ENCODE peak calls at places on chromosome 19, in seven cellular contexts. H is H1, V is IMR-90, G is H9, Y is neuronal stem cell, I is mesenchymal stem cell, N is mesendoderm. X is an unnamed sample.

GRCh38 chr19:8609210-8610040 is 1.1 kb downstream of the ADAMTS10 start:
- DNase-seq in V (peak), Y (peak), N (peak), G (peak), H (peak), I (peak), X (no peak)

GRCh38 chr19:11370744-11371143 is 3.7 kb upstream of the SWSAP1 start:
- DNase-seq in Y (no peak), N (no peak), I (no peak), V (no peak), G (no peak), H (no peak), X (peak)

GRCh38 chr19:9032136-9032626 is 22.0 kb upstream of the MUC16 start:
- DNase-seq in N (no peak), I (no peak), Y (no peak), H (no peak), V (no peak), G (no peak), X (no peak)

GRCh38 chr19:51690359-51691121 is 2.6 kb upstream of the SPACA6 start:
- DNase-seq in G (peak), V (peak), N (peak), Y (peak), H (peak), I (peak), X (peak)

GRCh38 chr19:2952953-2953481 is 8.2 kb upstream of the ZNF77 start:
- DNase-seq in I (no peak), N (no peak), G (no peak), Y (no peak), V (no peak), H (no peak), X (peak)

GRCh38 chr19:12867120-12868099 is 13.8 kb downstream of the DNASE2 start:
- DNase-seq in V (peak), G (peak), I (peak), H (peak), N (peak), Y (peak), X (peak)

GRCh38 chr19:5395541-5395940 is 54.9 kb upstream of the PTPRS start:
- DNase-seq in G (no peak), N (no peak), H (no peak), I (no peak), V (no peak), Y (no peak), X (no peak)

GRCh38 chr19:4130635-4131438 is 6.9 kb upstream of the MAP2K2 start:
- DNase-seq in V (peak), G (no peak), N (no peak), Y (no peak), I (peak), H (no peak), X (peak)

GRCh38 chr19:29715695-29716581 is 877 bp upstream of the C19orf12 start:
- DNase-seq in H (no peak), N (peak), V (no peak), Y (no peak), I (peak), G (no peak), X (peak)

GRCh38 chr19:21045028-21045427 is 24.6 kb downstream of the ZNF430 start:
- DNase-seq in V (no peak), Y (no peak), G (no peak), H (no peak), I (no peak), N (no peak), X (no peak)

GRCh38 chr19:4357095-4357797 is 13.9 kb downstream of the MPND start:
- DNase-seq in I (no peak), G (no peak), Y (no peak), V (no peak), H (no peak), N (no peak), X (no peak)

GRCh38 chr19:12126707-12127106 is 13.4 kb downstream of the ZNF20 start:
- DNase-seq in N (no peak), Y (no peak), H (peak), I (no peak), G (no peak), V (peak), X (peak)

GRCh38 chr19:56537442-56537841 is 1.3 kb upstream of the ZFP28 start:
- DNase-seq in G (no peak), N (no peak), H (no peak), Y (no peak), V (no peak), I (no peak), X (no peak)

GRCh38 chr19:36838784-36839324 is 667 bp upstream of the ZNF790 start:
- DNase-seq in N (no peak), I (no peak), G (no peak), V (peak), Y (no peak), H (no peak), X (no peak)

GRCh38 chr19:42076375-42076944 is 494 bp downstream of the ZNF574 start:
- DNase-seq in G (no peak), Y (no peak), N (no peak), I (no peak), V (no peak), H (no peak), X (no peak)

GRCh38 chr19:55581145-55581827 is 638 bp upstream of the ZNF579 start:
- DNase-seq in I (peak), H (peak), V (no peak), N (peak), Y (no peak), G (peak), X (peak)

GRCh38 chr19:48878219-48879024 is 6.2 kb downstream of the PPP1R15A start:
- DNase-seq in N (no peak), G (no peak), Y (no peak), V (peak), H (no peak), I (peak), X (peak)

DNA sequence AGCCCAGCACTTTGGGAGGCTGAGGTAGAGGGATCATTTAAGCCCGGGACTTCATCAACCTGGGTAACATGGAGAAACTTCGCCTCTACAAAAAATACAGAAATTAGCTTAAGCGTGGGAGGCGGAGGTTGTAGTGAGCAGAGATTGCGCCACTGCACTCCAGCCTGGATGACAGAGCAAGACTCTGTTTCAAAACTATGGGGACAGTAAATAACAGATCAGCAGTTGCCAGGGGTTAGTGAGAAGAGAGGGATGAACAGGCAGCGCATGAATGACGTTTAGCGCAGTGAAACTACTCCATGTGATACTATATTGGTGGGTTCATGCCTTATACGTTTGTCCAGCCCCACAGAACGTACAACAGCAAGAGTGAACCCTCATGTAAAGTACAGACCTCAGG is 7.1 kb upstream of the ICAM3 start:
- DNase-seq in Y (no peak), I (peak), H (no peak), G (no peak), N (no peak), V (peak), X (peak)
- H2BK120ac ChIP-seq in Y (no peak), I (no peak), H (no peak), G (no peak), N (no peak), V (no peak), X (no peak)

DNA sequence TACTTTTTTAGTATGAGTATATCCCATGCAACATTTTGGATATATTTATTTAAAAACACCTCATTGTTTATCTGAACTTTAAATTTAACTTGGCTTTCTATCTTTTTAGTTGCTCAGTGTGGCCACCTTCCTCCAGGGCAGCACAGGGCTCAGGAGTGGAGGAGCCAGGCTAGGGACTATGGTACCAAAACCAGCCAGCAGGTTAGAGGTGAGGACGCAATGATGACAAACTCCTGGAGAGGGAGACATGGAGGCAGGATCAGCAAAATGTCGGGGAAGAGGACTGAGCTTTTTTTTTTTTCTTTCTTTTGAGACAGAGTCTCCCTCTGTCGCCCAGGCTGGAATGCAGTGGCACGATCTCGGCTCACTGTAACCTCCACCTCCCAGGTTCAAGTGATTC is 29.6 kb upstream of the CALM3 start:
- DNase-seq in H (peak), V (no peak), Y (no peak), I (peak), G (peak), N (peak), X (peak)
- H2BK120ac ChIP-seq in H (no peak), V (no peak), Y (no peak), I (no peak), G (no peak), N (no peak), X (no peak)

GRCh38 chr19:33638167-33639033 is 16.6 kb downstream of the CHST8 start:
- DNase-seq in Y (no peak), I (no peak), G (peak), N (no peak), H (no peak), V (no peak), X (no peak)

GRCh38 chr19:33639034-33639681 is 17.4 kb downstream of the CHST8 start:
- DNase-seq in I (no peak), V (no peak), N (no peak), H (no peak), Y (no peak), G (peak), X (no peak)

GRCh38 chr19:33640773-33641172 is 19.0 kb downstream of the CHST8 start:
- DNase-seq in H (no peak), Y (no peak), V (no peak), I (no peak), G (peak), N (no peak), X (no peak)

GRCh38 chr19:33641956-33642498 is 20.3 kb downstream of the CHST8 start:
- DNase-seq in H (no peak), I (no peak), V (no peak), G (no peak), Y (no peak), N (no peak), X (no peak)

GRCh38 chr19:33641261-33641660 is 19.5 kb downstream of the CHST8 start:
- DNase-seq in N (no peak), G (no peak), H (no peak), V (no peak), Y (no peak), I (no peak), X (no peak)
- H2BK120ac ChIP-seq in N (no peak), G (no peak), H (no peak), V (no peak), Y (no peak), I (no peak), X (no peak)

GRCh38 chr19:17515408-17516149 is 4.1 kb downstream of the PGLS start:
- DNase-seq in N (no peak), Y (no peak), H (no peak), V (no peak), G (no peak), I (no peak), X (peak)
- H2BK120ac ChIP-seq in N (no peak), Y (no peak), H (no peak), V (no peak), G (no peak), I (no peak), X (no peak)

DNA sequence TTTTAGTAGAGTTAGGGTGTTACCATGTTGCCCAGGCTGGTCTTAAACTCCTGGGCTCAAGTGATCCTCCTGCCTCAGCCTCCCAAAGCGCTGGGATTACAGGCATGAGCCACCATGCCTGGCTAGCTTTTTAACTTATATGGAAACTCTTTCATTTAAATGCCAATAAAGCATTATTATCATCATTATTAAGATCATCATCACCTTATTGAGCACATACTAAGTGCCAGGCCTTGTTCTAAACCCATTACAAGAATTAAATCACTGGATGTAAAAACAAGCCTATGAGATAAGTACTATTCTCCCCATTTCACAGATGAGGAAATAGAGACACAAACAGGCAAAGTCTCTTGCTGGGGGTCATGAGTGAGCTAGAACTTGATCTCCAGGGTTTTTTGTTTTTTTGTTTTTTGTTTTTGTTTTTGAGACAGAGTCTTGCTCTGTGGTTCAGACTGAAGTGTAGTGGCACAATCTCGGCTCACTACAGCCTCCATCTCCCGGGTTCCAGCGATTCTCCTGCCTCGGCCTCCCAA is 1.3 kb downstream of the GMFG start:
- DNase-seq in G (no peak), V (no peak), Y (no peak), H (no peak), I (no peak), N (no peak), X (no peak)
- H2BK120ac ChIP-seq in G (no peak), V (no peak), Y (no peak), H (no peak), I (no peak), N (no peak), X (no peak)

GRCh38 chr19:40393894-40394815 is 4.2 kb upstream of the HIPK4 start:
- DNase-seq in Y (no peak), G (no peak), N (no peak), H (no peak), I (no peak), V (no peak), X (no peak)

GRCh38 chr19:40390084-40390742 is at the start of gene HIPK4:
- DNase-seq in G (no peak), V (no peak), Y (no peak), N (no peak), I (no peak), H (peak), X (no peak)

GRCh38 chr19:40394816-40395210 is 4.8 kb upstream of the HIPK4 start:
- DNase-seq in I (no peak), Y (no peak), H (no peak), G (no peak), N (no peak), V (no peak), X (no peak)

GRCh38 chr19:40392123-40392522 is 2.1 kb upstream of the HIPK4 start:
- DNase-seq in N (no peak), Y (no peak), H (no peak), I (no peak), V (no peak), G (no peak), X (no peak)

DNA sequence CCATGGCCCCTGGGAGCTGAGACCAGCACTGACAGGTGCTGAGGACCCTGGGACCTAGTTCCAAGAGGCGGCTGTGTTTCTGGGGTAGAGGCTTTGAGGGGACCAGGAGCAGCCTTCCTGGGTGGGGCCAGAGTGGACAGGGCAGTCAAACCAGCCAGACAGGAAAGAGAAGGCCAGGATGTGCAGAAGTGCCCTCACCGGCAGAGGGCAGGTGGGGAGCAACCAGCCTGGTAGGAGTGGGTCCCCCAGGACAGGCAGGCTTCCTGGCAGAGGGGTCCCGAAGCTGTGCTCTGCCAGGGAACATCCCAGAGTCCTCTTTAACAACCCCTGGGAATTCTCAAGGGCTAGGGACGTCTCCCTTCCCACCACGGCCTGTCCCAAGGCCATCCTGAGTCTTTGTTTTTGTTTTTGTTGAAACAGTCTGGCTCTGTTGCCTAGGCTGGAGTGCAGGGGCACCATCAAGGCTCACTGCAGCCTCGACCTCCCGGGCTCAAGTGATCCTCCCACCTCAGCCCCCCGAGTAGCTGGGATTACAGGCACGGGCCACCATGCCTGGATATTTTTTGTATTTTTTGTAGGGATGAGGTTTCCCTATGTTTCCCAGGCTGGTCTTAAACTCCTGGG is 3.0 kb upstream of the HIPK4 start:
- DNase-seq in N (no peak), H (no peak), I (no peak), V (no peak), Y (no peak), G (no peak), X (peak)
- H2BK120ac ChIP-seq in N (no peak), H (no peak), I (no peak), V (no peak), Y (no peak), G (no peak), X (peak)

GRCh38 chr19:14672043-14672872 is 2.4 kb downstream of the ADGRE3 start:
- DNase-seq in N (no peak), G (no peak), Y (no peak), H (no peak), V (no peak), I (no peak), X (peak)
- H2BK120ac ChIP-seq in N (no peak), G (no peak), Y (no peak), H (no peak), V (no peak), I (no peak), X (no peak)